ENCODE peak calls at places on chromosomes 2 and 18, in five cellular contexts. J is tibial nerve, Z is upper lobe of right lung, U is AG10803, T is mesothelial cell of epicardium. H is an unnamed sample.

GRCh38 chr2:24454258-24454657 is 36.8 kb upstream of the NCOA1 start:
- DNase-seq in J (no peak), Z (no peak), U (peak; percentile 53), T (no peak), H (no peak)

GRCh38 chr2:237929979-237930378 is 36.8 kb upstream of the UBE2F start:
- DNase-seq in J (no peak), Z (no peak), U (no peak), T (no peak), H (no peak)

GRCh38 chr2:219987830-219988229 is 360.4 kb downstream of the SLC4A3 start:
- DNase-seq in J (no peak), Z (no peak), U (peak; percentile 68), T (no peak), H (no peak)

GRCh38 chr2:155727097-155727906 is 605.2 kb downstream of the NR4A2 start:
- DNase-seq in J (no peak), Z (no peak), U (no peak), T (no peak), H (no peak)

GRCh38 chr2:37775908-37776250 is 104.4 kb upstream of the CDC42EP3 start:
- DNase-seq in J (no peak), Z (no peak), U (peak; percentile 89), T (no peak), H (no peak)

GRCh38 chr2:201191132-201191875 is 8.4 kb downstream of the CASP10 start:
- DNase-seq in J (no peak), Z (no peak), U (no peak), T (no peak), H (no peak)

GRCh38 chr2:236915726-236916125 is 170.0 kb upstream of the COPS8 start:
- DNase-seq in J (no peak), Z (no peak), U (no peak), T (no peak), H (no peak)

GRCh38 chr2:241542278-241542605 is 16.3 kb upstream of the BOK start:
- DNase-seq in J (no peak), Z (peak; percentile 85), U (no peak), T (no peak), H (no peak)

GRCh38 chr2:134609924-134610498 is 108.8 kb downstream of the TMEM163 start:
- DNase-seq in J (no peak), Z (no peak), U (no peak), T (no peak), H (no peak)

GRCh38 chr2:32715391-32715841 is 87.6 kb downstream of the TTC27 start:
- DNase-seq in J (no peak), Z (no peak), U (peak; percentile 62), T (no peak), H (no peak)

GRCh38 chr2:220504890-220505564 is 877.6 kb downstream of the SLC4A3 start:
- DNase-seq in J (no peak), Z (no peak), U (peak; percentile 44), T (no peak), H (no peak)

GRCh38 chr2:126784636-126785035 is 114.1 kb upstream of the TEX51 start:
- DNase-seq in J (no peak), Z (peak; percentile 17), U (no peak), T (no peak), H (no peak)

GRCh38 chr2:110804915-110805314 is 72.5 kb downstream of the ACOXL start:
- DNase-seq in J (no peak), Z (no peak), U (no peak), T (no peak), H (no peak)

GRCh38 chr2:154963509-154963908 is 265.0 kb downstream of the KCNJ3 start:
- DNase-seq in J (no peak), Z (no peak), U (no peak), T (no peak), H (no peak)

GRCh38 chr2:95022309-95023221 is 2.9 kb upstream of the MAL start:
- DNase-seq in J (peak; percentile 26), Z (peak; percentile 87), U (peak; percentile 46), T (peak; percentile 85), H (peak; percentile 78)

GRCh38 chr2:241858206-241859016 is at the start of gene PDCD1:
- DNase-seq in J (no peak), Z (peak; percentile 64), U (no peak), T (no peak), H (no peak)

GRCh38 chr2:153059338-153060052 is 341.1 kb downstream of the ARL6IP6 start:
- DNase-seq in J (no peak), Z (no peak), U (peak; percentile 1), T (no peak), H (no peak)

GRCh38 chr18:11304900-11305299 is 155.5 kb upstream of the PIEZO2 start:
- DNase-seq in J (no peak), Z (no peak), U (no peak), T (no peak), H (no peak)

GRCh38 chr18:61635901-61636528 is 256.8 kb downstream of the RNF152 start:
- DNase-seq in J (no peak), Z (peak; percentile 59), U (peak; percentile 52), T (peak; percentile 62), H (peak; percentile 55)

GRCh38 chr2:55087501-55087900 is 37.2 kb upstream of the RTN4 start:
- DNase-seq in J (no peak), Z (no peak), U (no peak), T (no peak), H (no peak)

GRCh38 chr2:12883911-12884310 is 167.2 kb downstream of the TRIB2 start:
- DNase-seq in J (no peak), Z (no peak), U (peak; percentile 29), T (no peak), H (no peak)

GRCh38 chr2:167681234-167681633 is 566.2 kb downstream of the STK39 start:
- DNase-seq in J (no peak), Z (no peak), U (no peak), T (no peak), H (no peak)

GRCh38 chr2:174693344-174693743 is 70.9 kb downstream of the CHRNA1 start:
- DNase-seq in J (no peak), Z (no peak), U (no peak), T (no peak), H (no peak)

GRCh38 chr2:241833938-241834852 is 24.5 kb downstream of the PDCD1 start:
- DNase-seq in J (peak; percentile 1), Z (no peak), U (no peak), T (no peak), H (no peak)

GRCh38 chr2:207532676-207533075 is 2.9 kb downstream of the CREB1 start:
- DNase-seq in J (no peak), Z (no peak), U (no peak), T (no peak), H (no peak)

GRCh38 chr2:96528680-96529375 is 7.7 kb upstream of the ARID5A start:
- DNase-seq in J (no peak), Z (peak; percentile 65), U (no peak), T (no peak), H (no peak)

DNA sequence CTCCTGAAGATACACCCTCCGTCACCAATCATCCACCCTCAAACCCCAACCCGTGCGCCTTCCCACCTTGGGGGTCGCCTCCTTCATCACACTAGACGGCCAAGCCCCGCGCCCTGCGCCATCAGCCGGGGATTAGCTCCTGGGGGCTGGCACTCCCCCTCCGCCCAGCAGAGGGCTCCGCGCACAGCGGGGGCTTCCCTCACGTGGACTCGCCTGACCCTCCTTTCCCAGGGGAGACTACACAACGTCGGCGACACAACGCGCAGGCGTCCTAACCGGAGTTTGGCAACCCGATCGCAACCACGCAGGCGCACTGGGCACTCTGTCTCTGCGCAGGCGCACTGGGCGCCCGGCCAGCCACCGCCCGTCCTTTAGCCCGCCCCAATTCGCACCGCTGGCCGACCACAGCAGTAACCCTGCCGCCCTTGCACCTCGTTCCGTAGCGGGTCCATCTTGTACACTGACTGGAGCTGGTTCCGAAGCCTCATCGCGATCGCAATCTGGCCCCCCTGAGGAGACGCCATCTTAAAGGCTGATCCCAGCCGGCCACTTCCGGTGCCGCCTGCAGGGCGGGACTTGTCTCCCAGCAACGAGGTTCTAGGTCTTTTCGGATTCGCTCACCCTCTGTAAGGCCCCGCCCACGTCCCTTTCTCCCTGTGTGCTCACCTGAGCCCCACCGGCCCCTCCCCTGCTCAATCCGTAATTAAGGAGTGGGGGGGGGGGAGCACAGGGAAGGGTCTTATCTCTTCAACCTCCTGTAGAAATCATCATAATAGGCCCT is at the start of gene PCGF1:
- DNase-seq in J (peak; percentile 99), Z (peak; percentile 100), U (peak; percentile 98), T (peak; percentile 98), H (peak; percentile 94)
- TF ChIP-seq CTCF in J (peak; percentile 11), Z (peak; percentile 40), U (peak; percentile 36), T (peak; percentile 35), H (peak; percentile 65)

GRCh38 chr2:98295275-98295674 is 51.0 kb upstream of the CNGA3 start:
- DNase-seq in J (no peak), Z (no peak), U (no peak), T (no peak), H (no peak)

GRCh38 chr2:98293931-98294687 is 52.1 kb upstream of the CNGA3 start:
- DNase-seq in J (no peak), Z (no peak), U (no peak), T (no peak), H (no peak)

GRCh38 chr2:98294711-98295110 is 51.5 kb upstream of the CNGA3 start:
- DNase-seq in J (no peak), Z (no peak), U (no peak), T (no peak), H (no peak)

GRCh38 chr2:98296435-98296834 is 49.8 kb upstream of the CNGA3 start:
- DNase-seq in J (no peak), Z (no peak), U (no peak), T (no peak), H (no peak)

GRCh38 chr2:98295721-98296414 is 50.4 kb upstream of the CNGA3 start:
- DNase-seq in J (no peak), Z (no peak), U (no peak), T (no peak), H (no peak)
- TF ChIP-seq CTCF in J (no peak), Z (no peak), U (no peak), T (no peak), H (no peak)

GRCh38 chr2:176638167-176639015 is 369.1 kb downstream of the MTX2 start:
- DNase-seq in J (peak; percentile 44), Z (peak; percentile 79), U (peak; percentile 70), T (peak; percentile 76), H (peak; percentile 46)
- TF ChIP-seq CTCF in J (peak; percentile 61), Z (peak; percentile 79), U (peak; percentile 64), T (peak; percentile 64), H (peak; percentile 85)

DNA sequence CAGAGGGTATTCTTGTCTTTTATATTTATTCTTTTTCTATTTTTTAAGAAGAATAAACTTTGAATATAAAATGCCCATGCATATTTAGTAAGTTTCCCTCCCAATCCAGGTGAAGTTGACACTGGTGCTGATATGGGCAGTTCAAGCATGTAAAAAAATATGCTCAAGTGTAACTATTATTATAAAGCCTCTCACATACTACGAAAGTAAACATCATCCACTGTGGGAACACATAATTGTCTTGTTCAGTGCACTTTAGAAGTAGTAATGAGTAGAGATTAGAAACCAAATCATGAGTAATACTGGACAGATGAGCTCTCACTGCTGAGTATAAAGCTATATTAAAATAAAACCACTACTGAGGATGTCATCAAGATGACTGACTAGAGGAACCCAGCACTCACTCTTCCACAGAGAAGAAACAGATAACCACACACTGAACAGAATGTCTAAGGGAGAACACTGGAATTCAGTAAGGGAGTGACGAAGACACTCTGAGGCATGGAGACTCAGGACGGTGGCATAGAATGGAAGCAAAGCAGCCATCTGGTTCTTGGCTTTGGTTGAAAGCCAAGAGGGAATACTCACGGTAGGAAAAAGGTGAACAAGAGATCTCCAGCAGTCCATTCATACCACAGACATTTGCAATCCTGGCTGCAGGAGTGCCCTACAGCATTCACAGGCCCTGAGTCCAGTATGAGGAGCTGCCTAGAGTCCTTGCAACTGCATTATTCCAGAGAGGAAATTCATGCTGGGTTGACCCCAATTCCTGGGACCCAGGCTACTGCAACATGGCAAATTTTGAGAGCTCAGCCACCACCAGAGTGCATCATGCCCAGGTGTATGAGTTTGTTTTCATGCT is 9.5 kb upstream of the FAM110C start:
- DNase-seq in J (no peak), Z (no peak), U (no peak), T (no peak), H (no peak)
- TF ChIP-seq CTCF in J (no peak), Z (no peak), U (no peak), T (no peak), H (no peak)

GRCh38 chr2:232315049-232315922 is 63.3 kb upstream of the ALPP start:
- DNase-seq in J (no peak), Z (peak; percentile 75), U (peak; percentile 96), T (no peak), H (no peak)
- TF ChIP-seq CTCF in J (no peak), Z (peak; percentile 36), U (peak; percentile 59), T (peak; percentile 10), H (no peak)

H was measured in progenitor cell of endocrine pancreas.